ENCODE peak calls at places on chromosomes 16 and 17, in ten cellular contexts. One of them, this sample, is unnamed.

GRCh38 chr17:76793775-76794174 is 55.9 kb downstream of the MFSD11 start:
- DNase-seq in stromal cell of bone marrow: no peak
- DNase-seq in colonic mucosa: no peak
- DNase-seq in keratinocyte: no peak
- DNase-seq in T-helper 2 cell: peak
- DNase-seq in activated CD4-positive, alpha-beta T cell treated with anti-CD3 and anti-CD28 coated beads, Interleukin-2, amount 10 ng/mL, durations not matched to agents 7 days and 5 days: peak
- DNase-seq in iris pigment epithelial cell: peak
- DNase-seq in NCI-H460: peak
- DNase-seq in IMR-90: peak
- DNase-seq in Calu3: peak
- DNase-seq in this sample: no peak

GRCh38 chr16:50458694-50459271 is 89.4 kb upstream of the NKD1 start:
- DNase-seq in stromal cell of bone marrow: no peak
- DNase-seq in colonic mucosa: no peak
- DNase-seq in keratinocyte: no peak
- DNase-seq in T-helper 2 cell: no peak
- DNase-seq in activated CD4-positive, alpha-beta T cell treated with anti-CD3 and anti-CD28 coated beads, Interleukin-2, amount 10 ng/mL, durations not matched to agents 7 days and 5 days: no peak
- DNase-seq in iris pigment epithelial cell: no peak
- DNase-seq in NCI-H460: no peak
- DNase-seq in IMR-90: no peak
- DNase-seq in Calu3: no peak
- DNase-seq in this sample: no peak

GRCh38 chr17:73261952-73262675 is 434 bp upstream of the CPSF4L start:
- DNase-seq in stromal cell of bone marrow: no peak
- DNase-seq in colonic mucosa: peak
- DNase-seq in keratinocyte: no peak
- DNase-seq in T-helper 2 cell: no peak
- DNase-seq in activated CD4-positive, alpha-beta T cell treated with anti-CD3 and anti-CD28 coated beads, Interleukin-2, amount 10 ng/mL, durations not matched to agents 7 days and 5 days: no peak
- DNase-seq in iris pigment epithelial cell: peak
- DNase-seq in NCI-H460: peak
- DNase-seq in IMR-90: no peak
- DNase-seq in Calu3: peak
- DNase-seq in this sample: peak

GRCh38 chr16:9033125-9033830 is 58.2 kb upstream of the HAPSTR1 start:
- DNase-seq in stromal cell of bone marrow: peak
- DNase-seq in colonic mucosa: peak
- DNase-seq in keratinocyte: no peak
- DNase-seq in T-helper 2 cell: no peak
- DNase-seq in activated CD4-positive, alpha-beta T cell treated with anti-CD3 and anti-CD28 coated beads, Interleukin-2, amount 10 ng/mL, durations not matched to agents 7 days and 5 days: no peak
- DNase-seq in iris pigment epithelial cell: peak
- DNase-seq in NCI-H460: peak
- DNase-seq in IMR-90: peak
- DNase-seq in Calu3: peak
- DNase-seq in this sample: peak

GRCh38 chr16:78815713-78816112 is 716.3 kb downstream of the WWOX start:
- DNase-seq in stromal cell of bone marrow: no peak
- DNase-seq in colonic mucosa: no peak
- DNase-seq in keratinocyte: no peak
- DNase-seq in T-helper 2 cell: no peak
- DNase-seq in activated CD4-positive, alpha-beta T cell treated with anti-CD3 and anti-CD28 coated beads, Interleukin-2, amount 10 ng/mL, durations not matched to agents 7 days and 5 days: no peak
- DNase-seq in iris pigment epithelial cell: no peak
- DNase-seq in NCI-H460: no peak
- DNase-seq in IMR-90: no peak
- DNase-seq in Calu3: no peak
- DNase-seq in this sample: no peak

GRCh38 chr16:54931041-54931756 is 534 bp downstream of the IRX5 start:
- DNase-seq in stromal cell of bone marrow: no peak
- DNase-seq in colonic mucosa: no peak
- DNase-seq in keratinocyte: no peak
- DNase-seq in T-helper 2 cell: peak
- DNase-seq in activated CD4-positive, alpha-beta T cell treated with anti-CD3 and anti-CD28 coated beads, Interleukin-2, amount 10 ng/mL, durations not matched to agents 7 days and 5 days: no peak
- DNase-seq in iris pigment epithelial cell: peak
- DNase-seq in NCI-H460: no peak
- DNase-seq in IMR-90: no peak
- DNase-seq in Calu3: peak
- DNase-seq in this sample: peak

GRCh38 chr17:32546031-32546444 is 59.2 kb downstream of the CDK5R1 start:
- DNase-seq in stromal cell of bone marrow: no peak
- DNase-seq in colonic mucosa: no peak
- DNase-seq in keratinocyte: no peak
- DNase-seq in T-helper 2 cell: no peak
- DNase-seq in activated CD4-positive, alpha-beta T cell treated with anti-CD3 and anti-CD28 coated beads, Interleukin-2, amount 10 ng/mL, durations not matched to agents 7 days and 5 days: no peak
- DNase-seq in iris pigment epithelial cell: no peak
- DNase-seq in NCI-H460: no peak
- DNase-seq in IMR-90: no peak
- DNase-seq in Calu3: no peak
- DNase-seq in this sample: peak

GRCh38 chr16:6482861-6483530 is 849.6 kb upstream of the RBFOX1 start:
- DNase-seq in stromal cell of bone marrow: no peak
- DNase-seq in colonic mucosa: no peak
- DNase-seq in keratinocyte: no peak
- DNase-seq in T-helper 2 cell: no peak
- DNase-seq in activated CD4-positive, alpha-beta T cell treated with anti-CD3 and anti-CD28 coated beads, Interleukin-2, amount 10 ng/mL, durations not matched to agents 7 days and 5 days: no peak
- DNase-seq in iris pigment epithelial cell: no peak
- DNase-seq in NCI-H460: no peak
- DNase-seq in IMR-90: no peak
- DNase-seq in Calu3: no peak
- DNase-seq in this sample: peak

GRCh38 chr17:57766307-57766943 is 21.3 kb upstream of the CCDC182 start:
- DNase-seq in stromal cell of bone marrow: no peak
- DNase-seq in colonic mucosa: no peak
- DNase-seq in keratinocyte: no peak
- DNase-seq in T-helper 2 cell: no peak
- DNase-seq in activated CD4-positive, alpha-beta T cell treated with anti-CD3 and anti-CD28 coated beads, Interleukin-2, amount 10 ng/mL, durations not matched to agents 7 days and 5 days: no peak
- DNase-seq in iris pigment epithelial cell: no peak
- DNase-seq in NCI-H460: no peak
- DNase-seq in IMR-90: no peak
- DNase-seq in Calu3: no peak
- DNase-seq in this sample: no peak

GRCh38 chr16:28824548-28824973 is 1.8 kb downstream of the ATXN2L start:
- DNase-seq in stromal cell of bone marrow: no peak
- DNase-seq in colonic mucosa: no peak
- DNase-seq in keratinocyte: no peak
- DNase-seq in T-helper 2 cell: no peak
- DNase-seq in activated CD4-positive, alpha-beta T cell treated with anti-CD3 and anti-CD28 coated beads, Interleukin-2, amount 10 ng/mL, durations not matched to agents 7 days and 5 days: no peak
- DNase-seq in iris pigment epithelial cell: no peak
- DNase-seq in NCI-H460: no peak
- DNase-seq in IMR-90: no peak
- DNase-seq in Calu3: no peak
- DNase-seq in this sample: peak

GRCh38 chr16:88815901-88816589 is 4.3 kb upstream of the APRT start:
- DNase-seq in stromal cell of bone marrow: no peak
- DNase-seq in colonic mucosa: peak
- DNase-seq in keratinocyte: no peak
- DNase-seq in T-helper 2 cell: peak
- DNase-seq in activated CD4-positive, alpha-beta T cell treated with anti-CD3 and anti-CD28 coated beads, Interleukin-2, amount 10 ng/mL, durations not matched to agents 7 days and 5 days: peak
- DNase-seq in iris pigment epithelial cell: no peak
- DNase-seq in NCI-H460: no peak
- DNase-seq in IMR-90: no peak
- DNase-seq in Calu3: peak
- DNase-seq in this sample: no peak

GRCh38 chr16:69236319-69236718 is 49.4 kb downstream of the SNTB2 start:
- DNase-seq in stromal cell of bone marrow: no peak
- DNase-seq in colonic mucosa: no peak
- DNase-seq in keratinocyte: no peak
- DNase-seq in T-helper 2 cell: no peak
- DNase-seq in activated CD4-positive, alpha-beta T cell treated with anti-CD3 and anti-CD28 coated beads, Interleukin-2, amount 10 ng/mL, durations not matched to agents 7 days and 5 days: no peak
- DNase-seq in iris pigment epithelial cell: no peak
- DNase-seq in NCI-H460: no peak
- DNase-seq in IMR-90: no peak
- DNase-seq in Calu3: no peak
- DNase-seq in this sample: no peak

GRCh38 chr17:4946312-4946976 is 1.9 kb downstream of the PFN1 start:
- DNase-seq in stromal cell of bone marrow: no peak
- DNase-seq in colonic mucosa: no peak
- DNase-seq in keratinocyte: no peak
- DNase-seq in T-helper 2 cell: no peak
- DNase-seq in activated CD4-positive, alpha-beta T cell treated with anti-CD3 and anti-CD28 coated beads, Interleukin-2, amount 10 ng/mL, durations not matched to agents 7 days and 5 days: no peak
- DNase-seq in iris pigment epithelial cell: no peak
- DNase-seq in NCI-H460: no peak
- DNase-seq in IMR-90: no peak
- DNase-seq in Calu3: no peak
- DNase-seq in this sample: no peak

GRCh38 chr16:70429888-70430666 is 8.8 kb downstream of the ST3GAL2 start:
- DNase-seq in stromal cell of bone marrow: no peak
- DNase-seq in colonic mucosa: no peak
- DNase-seq in keratinocyte: no peak
- DNase-seq in T-helper 2 cell: no peak
- DNase-seq in activated CD4-positive, alpha-beta T cell treated with anti-CD3 and anti-CD28 coated beads, Interleukin-2, amount 10 ng/mL, durations not matched to agents 7 days and 5 days: no peak
- DNase-seq in iris pigment epithelial cell: no peak
- DNase-seq in NCI-H460: no peak
- DNase-seq in IMR-90: no peak
- DNase-seq in Calu3: no peak
- DNase-seq in this sample: no peak

GRCh38 chr16:72766506-72766905 is 281.4 kb downstream of the ZFHX3 start:
- DNase-seq in stromal cell of bone marrow: no peak
- DNase-seq in colonic mucosa: no peak
- DNase-seq in keratinocyte: no peak
- DNase-seq in T-helper 2 cell: no peak
- DNase-seq in activated CD4-positive, alpha-beta T cell treated with anti-CD3 and anti-CD28 coated beads, Interleukin-2, amount 10 ng/mL, durations not matched to agents 7 days and 5 days: no peak
- DNase-seq in iris pigment epithelial cell: no peak
- DNase-seq in NCI-H460: no peak
- DNase-seq in IMR-90: no peak
- DNase-seq in Calu3: no peak
- DNase-seq in this sample: no peak

GRCh38 chr17:1045456-1045855 is 48.5 kb downstream of the TIMM22 start:
- DNase-seq in stromal cell of bone marrow: no peak
- DNase-seq in colonic mucosa: no peak
- DNase-seq in keratinocyte: no peak
- DNase-seq in T-helper 2 cell: no peak
- DNase-seq in activated CD4-positive, alpha-beta T cell treated with anti-CD3 and anti-CD28 coated beads, Interleukin-2, amount 10 ng/mL, durations not matched to agents 7 days and 5 days: no peak
- DNase-seq in iris pigment epithelial cell: no peak
- DNase-seq in NCI-H460: no peak
- DNase-seq in IMR-90: no peak
- DNase-seq in Calu3: no peak
- DNase-seq in this sample: no peak

GRCh38 chr17:2644971-2645370 is 51.5 kb downstream of the PAFAH1B1 start:
- DNase-seq in stromal cell of bone marrow: no peak
- DNase-seq in colonic mucosa: no peak
- DNase-seq in keratinocyte: no peak
- DNase-seq in T-helper 2 cell: no peak
- DNase-seq in activated CD4-positive, alpha-beta T cell treated with anti-CD3 and anti-CD28 coated beads, Interleukin-2, amount 10 ng/mL, durations not matched to agents 7 days and 5 days: no peak
- DNase-seq in iris pigment epithelial cell: no peak
- DNase-seq in NCI-H460: no peak
- DNase-seq in IMR-90: no peak
- DNase-seq in Calu3: no peak
- DNase-seq in this sample: no peak

GRCh38 chr16:9557266-9557665 is 465.8 kb downstream of the HAPSTR1 start:
- DNase-seq in stromal cell of bone marrow: no peak
- DNase-seq in colonic mucosa: no peak
- DNase-seq in keratinocyte: no peak
- DNase-seq in T-helper 2 cell: peak
- DNase-seq in activated CD4-positive, alpha-beta T cell treated with anti-CD3 and anti-CD28 coated beads, Interleukin-2, amount 10 ng/mL, durations not matched to agents 7 days and 5 days: no peak
- DNase-seq in iris pigment epithelial cell: no peak
- DNase-seq in NCI-H460: no peak
- DNase-seq in IMR-90: no peak
- DNase-seq in Calu3: no peak
- DNase-seq in this sample: no peak

GRCh38 chr16:47966325-47966724 is 189.5 kb downstream of the ABCC12 start:
- DNase-seq in stromal cell of bone marrow: no peak
- DNase-seq in colonic mucosa: no peak
- DNase-seq in keratinocyte: peak
- DNase-seq in T-helper 2 cell: no peak
- DNase-seq in activated CD4-positive, alpha-beta T cell treated with anti-CD3 and anti-CD28 coated beads, Interleukin-2, amount 10 ng/mL, durations not matched to agents 7 days and 5 days: no peak
- DNase-seq in iris pigment epithelial cell: no peak
- DNase-seq in NCI-H460: no peak
- DNase-seq in IMR-90: no peak
- DNase-seq in Calu3: no peak
- DNase-seq in this sample: no peak

GRCh38 chr16:76913046-76913445 is 277.9 kb upstream of the MON1B start:
- DNase-seq in stromal cell of bone marrow: peak
- DNase-seq in colonic mucosa: no peak
- DNase-seq in keratinocyte: no peak
- DNase-seq in T-helper 2 cell: no peak
- DNase-seq in activated CD4-positive, alpha-beta T cell treated with anti-CD3 and anti-CD28 coated beads, Interleukin-2, amount 10 ng/mL, durations not matched to agents 7 days and 5 days: no peak
- DNase-seq in iris pigment epithelial cell: no peak
- DNase-seq in NCI-H460: no peak
- DNase-seq in IMR-90: no peak
- DNase-seq in Calu3: no peak
- DNase-seq in this sample: no peak